ENCODE peak calls at places on chromosome 14, in five cellular contexts. K is AG10803, E is stomach, R is AG04449, O is transverse colon. Z is an unnamed sample.

GRCh38 chr14:30974628-30975027 is 50.8 kb upstream of the AP4S1 start:
- DNase-seq in K (peak), E (no peak), O (no peak), R (no peak), Z (no peak)

GRCh38 chr14:22428681-22429315 is 160.2 kb downstream of the DAD1 start:
- DNase-seq in E (no peak), O (no peak), K (peak), R (no peak), Z (peak)

GRCh38 chr14:35687335-35687939 is 121.7 kb downstream of the RALGAPA1 start:
- DNase-seq in O (peak), K (peak), R (no peak), E (no peak), Z (peak)

GRCh38 chr14:90969493-90970166 is 90.8 kb downstream of the RPS6KA5 start:
- DNase-seq in K (no peak), O (no peak), R (no peak), E (no peak), Z (peak)

GRCh38 chr14:75449703-75450102 is 21.9 kb downstream of the JDP2 start:
- DNase-seq in K (no peak), R (no peak), E (no peak), O (no peak), Z (no peak)

GRCh38 chr14:91361236-91361811 is 56.3 kb downstream of the CCDC88C start:
- DNase-seq in R (no peak), K (peak), E (no peak), O (no peak), Z (peak)

GRCh38 chr14:102474934-102475333 is 34.6 kb downstream of the ANKRD9 start:
- DNase-seq in R (no peak), K (peak), E (peak), O (peak), Z (peak)

GRCh38 chr14:40122978-40123648 is 690.9 kb upstream of the FBXO33 start:
- DNase-seq in R (no peak), O (no peak), K (no peak), E (no peak), Z (no peak)

GRCh38 chr14:99427632-99428315 is 52.9 kb downstream of the SETD3 start:
- DNase-seq in E (no peak), K (peak), R (peak), O (no peak), Z (peak)

GRCh38 chr14:20427231-20428009 is 8.5 kb downstream of the KLHL33 start:
- DNase-seq in O (no peak), E (no peak), K (peak), R (no peak), Z (peak)

DNA sequence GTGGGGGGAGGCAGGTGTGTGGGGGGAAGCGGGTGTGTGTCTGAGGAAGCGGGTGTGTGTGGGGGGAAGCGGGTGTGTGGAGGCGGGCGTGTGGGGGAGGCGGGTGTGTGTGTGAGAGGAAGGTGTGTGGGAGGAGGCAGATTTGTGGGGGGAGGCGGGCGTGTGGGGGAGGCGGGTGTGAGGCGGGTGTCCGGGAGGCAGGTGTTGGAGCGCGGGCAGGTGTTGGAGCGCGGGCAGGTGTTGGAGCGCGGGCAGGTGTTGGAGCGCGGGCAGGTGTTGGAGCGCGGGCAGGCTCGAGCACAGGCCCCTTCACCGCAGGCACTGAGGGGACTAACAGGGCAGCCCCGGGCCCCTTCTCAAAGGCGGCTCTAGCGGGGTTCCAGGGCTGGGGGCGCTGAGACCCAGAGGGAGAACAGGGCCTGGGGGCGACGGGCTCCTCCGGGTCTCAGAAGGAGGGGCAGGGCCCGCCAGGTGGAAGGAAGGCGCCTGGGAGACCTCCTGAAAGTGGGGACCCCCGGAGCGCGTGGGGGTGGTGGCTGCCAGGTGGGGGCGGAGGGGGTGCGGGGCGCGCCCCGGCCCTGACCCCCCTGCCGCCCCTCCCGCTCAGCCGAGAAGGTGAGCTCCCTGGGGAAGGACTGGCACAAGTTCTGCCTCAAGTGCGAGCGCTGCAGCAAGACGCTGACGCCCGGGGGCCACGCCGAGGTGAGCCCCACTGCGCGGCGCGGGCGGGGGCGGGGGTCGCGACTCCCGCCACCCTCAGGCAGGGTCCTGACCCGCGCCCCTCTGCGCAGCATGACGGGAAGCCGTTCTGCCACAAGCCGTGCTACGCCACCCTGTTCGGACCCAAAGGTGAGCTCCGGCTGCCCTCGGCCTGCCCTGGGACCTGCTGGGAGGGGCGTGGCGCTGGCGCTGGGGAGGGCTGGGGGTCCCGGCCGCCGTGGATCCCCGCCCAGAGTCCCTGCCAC is 3.3 kb downstream of the CRIP2 start:
- DNase-seq in R (no peak), O (no peak), E (no peak), K (no peak), Z (no peak)
- H3K4me3 ChIP-seq in R (no peak), O (no peak), E (no peak), K (no peak), Z (no peak)

DNA sequence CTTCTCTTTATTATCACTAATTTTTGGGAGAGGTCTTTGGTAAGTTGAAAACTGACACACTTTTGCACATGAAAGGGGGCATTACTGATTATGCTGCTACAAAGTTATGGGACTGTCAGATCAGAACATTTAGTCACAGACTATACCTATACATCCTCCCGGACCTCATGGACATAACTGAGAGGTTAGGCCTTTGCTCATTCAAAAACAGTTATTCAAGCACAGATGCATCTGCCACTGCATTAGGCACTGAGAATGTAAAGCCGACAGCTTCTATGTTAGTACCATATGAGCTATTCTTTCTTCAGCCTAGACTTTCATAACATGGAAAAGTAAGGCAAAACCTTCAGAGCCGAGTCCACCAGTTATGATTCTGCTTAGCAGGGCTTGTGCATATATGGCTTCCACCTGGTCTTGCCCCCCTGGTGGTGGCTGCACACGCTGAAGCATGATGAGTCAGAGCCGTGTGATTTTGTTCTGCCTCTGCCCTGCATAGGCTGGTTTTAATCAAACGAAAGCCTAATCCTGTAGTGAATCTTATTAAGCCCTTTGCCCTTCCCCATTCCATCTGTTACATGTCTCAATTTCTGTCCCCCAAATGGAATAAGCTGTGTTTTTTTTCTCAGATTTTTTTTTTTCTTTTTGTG is 21.8 kb upstream of the RNU6-8 start:
- DNase-seq in R (no peak), O (no peak), E (no peak), K (peak), Z (peak)
- TF ChIP-seq CTCF in R (peak), O (peak), E (no peak), K (peak), Z (peak)

GRCh38 chr14:59630281-59630963 is 53.8 kb upstream of the CCDC175 start:
- DNase-seq in R (no peak), K (no peak), O (no peak), E (no peak), Z (peak)
- H3K4me3 ChIP-seq in R (peak), K (peak), O (no peak), E (peak), Z (no peak)

GRCh38 chr14:47389520-47389919 is 285.9 kb downstream of the MDGA2 start:
- DNase-seq in K (no peak), O (no peak), R (no peak), E (no peak), Z (no peak)
- TF ChIP-seq CTCF in K (no peak), O (no peak), R (no peak), E (no peak), Z (no peak)

GRCh38 chr14:60651936-60652673 is 2.8 kb upstream of the SIX1 start:
- DNase-seq in E (no peak), K (no peak), R (no peak), O (no peak), Z (peak)
- H3K4me3 ChIP-seq in E (no peak), K (no peak), R (no peak), O (no peak), Z (no peak)

GRCh38 chr14:92458136-92458958 is 55.2 kb upstream of the RIN3 start:
- DNase-seq in R (no peak), E (no peak), K (no peak), O (no peak), Z (no peak)

GRCh38 chr14:92458959-92459478 is 54.6 kb upstream of the RIN3 start:
- DNase-seq in K (no peak), R (no peak), O (no peak), E (no peak), Z (no peak)

GRCh38 chr14:92460541-92460915 is 53.1 kb upstream of the RIN3 start:
- DNase-seq in K (no peak), E (peak), R (no peak), O (no peak), Z (no peak)

GRCh38 chr14:92460916-92461579 is 52.5 kb upstream of the RIN3 start:
- DNase-seq in K (peak), E (peak), R (peak), O (no peak), Z (peak)

GRCh38 chr14:92459479-92460421 is 53.8 kb upstream of the RIN3 start:
- DNase-seq in R (no peak), O (no peak), K (no peak), E (no peak), Z (peak)
- TF ChIP-seq CTCF in R (peak), O (no peak), K (peak), E (no peak), Z (peak)

DNA sequence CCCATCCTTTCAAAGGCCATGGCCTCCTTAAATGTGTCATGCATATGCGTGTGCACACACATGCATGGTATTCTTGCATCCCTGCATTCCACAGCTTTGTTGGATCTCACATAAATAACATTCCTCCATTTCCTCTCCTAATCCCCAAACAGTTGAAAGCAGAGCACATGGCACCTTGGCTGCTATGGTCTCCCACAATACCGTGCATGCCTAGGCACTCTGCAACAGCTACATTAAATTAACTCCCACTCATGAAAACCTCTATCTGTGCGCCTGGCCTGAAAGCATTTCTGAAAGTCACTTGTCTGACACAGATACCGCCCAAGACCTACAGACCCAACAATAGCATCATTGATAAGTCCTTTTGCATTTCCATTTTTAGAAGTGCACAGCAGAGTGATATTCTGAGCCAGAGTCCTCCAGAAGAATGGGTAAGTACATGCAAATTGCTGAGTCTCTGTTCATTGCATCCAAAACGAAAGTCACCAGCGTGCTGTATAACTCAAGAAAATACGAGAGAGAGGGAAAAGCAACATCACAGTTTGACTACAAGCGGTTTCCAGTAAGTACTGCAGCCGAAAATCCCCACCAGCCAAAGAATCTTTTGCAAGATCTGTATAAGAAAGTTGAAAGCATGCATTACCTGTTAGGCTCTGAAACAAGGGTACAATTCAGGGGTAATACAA is 436 bp downstream of the ASB2 start:
- DNase-seq in K (no peak), R (no peak), O (no peak), E (no peak), Z (peak)
- H3K4me3 ChIP-seq in K (no peak), R (no peak), O (peak), E (peak), Z (no peak)